ENCODE peak calls at places on chromosomes 11 and 22, in six cellular contexts. One of them, this sample, is unnamed.
A peak's percentile ranks its signal among the peaks of the same experiment; 100 is the strongest.

GRCh38 chr22:24727218-24727851 is 47.2 kb downstream of the PIWIL3 start:
- DNase-seq in NCI-H1092: no peak
- DNase-seq in smooth muscle cell of the brain vasculature: peak; percentile 84
- DNase-seq in naive thymus-derived CD8-positive, alpha-beta T cell: no peak
- DNase-seq in NCI-H1436: peak; percentile 71
- DNase-seq in GM23248: peak; percentile 53
- DNase-seq in this sample: peak; percentile 91

GRCh38 chr11:47395225-47396048 is 13.0 kb upstream of the SLC39A13 start:
- DNase-seq in NCI-H1092: no peak
- DNase-seq in naive thymus-derived CD8-positive, alpha-beta T cell: no peak
- DNase-seq in smooth muscle cell of the brain vasculature: no peak
- DNase-seq in GM23248: no peak
- DNase-seq in NCI-H1436: no peak
- DNase-seq in this sample: no peak

GRCh38 chr11:79182794-79183193 is 258.0 kb downstream of the TENM4 start:
- DNase-seq in NCI-H1436: no peak
- DNase-seq in naive thymus-derived CD8-positive, alpha-beta T cell: no peak
- DNase-seq in NCI-H1092: no peak
- DNase-seq in GM23248: peak; percentile 80
- DNase-seq in smooth muscle cell of the brain vasculature: peak; percentile 7
- DNase-seq in this sample: no peak

GRCh38 chr11:13225058-13226001 is 52.3 kb upstream of the BMAL1 start:
- DNase-seq in NCI-H1436: no peak
- DNase-seq in naive thymus-derived CD8-positive, alpha-beta T cell: no peak
- DNase-seq in smooth muscle cell of the brain vasculature: no peak
- DNase-seq in GM23248: no peak
- DNase-seq in NCI-H1092: no peak
- DNase-seq in this sample: no peak

GRCh38 chr22:40955516-40955915 is 4.3 kb downstream of the RBX1 start:
- DNase-seq in NCI-H1436: no peak
- DNase-seq in smooth muscle cell of the brain vasculature: no peak
- DNase-seq in naive thymus-derived CD8-positive, alpha-beta T cell: no peak
- DNase-seq in NCI-H1092: no peak
- DNase-seq in GM23248: peak; percentile 81
- DNase-seq in this sample: no peak

GRCh38 chr11:65119670-65119995 is 2.1 kb upstream of the ZNHIT2 start:
- DNase-seq in naive thymus-derived CD8-positive, alpha-beta T cell: no peak
- DNase-seq in smooth muscle cell of the brain vasculature: no peak
- DNase-seq in GM23248: no peak
- DNase-seq in NCI-H1092: no peak
- DNase-seq in NCI-H1436: no peak
- DNase-seq in this sample: no peak

GRCh38 chr22:45608763-45609180 is 62.9 kb upstream of the ATXN10 start:
- DNase-seq in naive thymus-derived CD8-positive, alpha-beta T cell: no peak
- DNase-seq in NCI-H1092: no peak
- DNase-seq in GM23248: peak; percentile 94
- DNase-seq in smooth muscle cell of the brain vasculature: peak; percentile 44
- DNase-seq in NCI-H1436: no peak
- DNase-seq in this sample: peak; percentile 95

GRCh38 chr11:16784097-16784496 is 45.6 kb downstream of the C11orf58 start:
- DNase-seq in NCI-H1436: no peak
- DNase-seq in NCI-H1092: no peak
- DNase-seq in smooth muscle cell of the brain vasculature: no peak
- DNase-seq in naive thymus-derived CD8-positive, alpha-beta T cell: no peak
- DNase-seq in GM23248: no peak
- DNase-seq in this sample: no peak

GRCh38 chr22:47437636-47438035 is 675.2 kb downstream of the TBC1D22A start:
- DNase-seq in GM23248: no peak
- DNase-seq in smooth muscle cell of the brain vasculature: no peak
- DNase-seq in NCI-H1436: no peak
- DNase-seq in naive thymus-derived CD8-positive, alpha-beta T cell: no peak
- DNase-seq in NCI-H1092: no peak
- DNase-seq in this sample: no peak

GRCh38 chr11:129723964-129724291 is 91.7 kb upstream of the TMEM45B start:
- DNase-seq in naive thymus-derived CD8-positive, alpha-beta T cell: no peak
- DNase-seq in NCI-H1436: no peak
- DNase-seq in GM23248: no peak
- DNase-seq in smooth muscle cell of the brain vasculature: no peak
- DNase-seq in NCI-H1092: no peak
- DNase-seq in this sample: no peak

GRCh38 chr11:40816976-40817375 is 642.5 kb downstream of the LRRC4C start:
- DNase-seq in GM23248: no peak
- DNase-seq in NCI-H1436: no peak
- DNase-seq in naive thymus-derived CD8-positive, alpha-beta T cell: no peak
- DNase-seq in NCI-H1092: no peak
- DNase-seq in smooth muscle cell of the brain vasculature: no peak
- DNase-seq in this sample: no peak

GRCh38 chr11:100632970-100633452 is 54.1 kb upstream of the ARHGAP42 start:
- DNase-seq in NCI-H1436: no peak
- DNase-seq in naive thymus-derived CD8-positive, alpha-beta T cell: no peak
- DNase-seq in NCI-H1092: peak; percentile 58
- DNase-seq in GM23248: peak; percentile 12
- DNase-seq in smooth muscle cell of the brain vasculature: no peak
- DNase-seq in this sample: peak; percentile 8

GRCh38 chr11:2314525-2315394 is 12.9 kb downstream of the TSPAN32 start:
- DNase-seq in naive thymus-derived CD8-positive, alpha-beta T cell: no peak
- DNase-seq in smooth muscle cell of the brain vasculature: peak; percentile 70
- DNase-seq in NCI-H1436: peak; percentile 13
- DNase-seq in NCI-H1092: peak; percentile 96
- DNase-seq in GM23248: peak; percentile 71
- DNase-seq in this sample: peak; percentile 65

This sample was measured in Daoy.